ENCODE peak calls at places on chromosomes 12 and 14, in nine cellular contexts. Y is left ventricle myocardium inferior; F is PC-3; P is effector memory CD4-positive, alpha-beta T cell; A is upper lobe of right lung; O is cardiac muscle cell; G is H9; Q is pancreas; U is CD8-positive, alpha-beta T cell. E is an unnamed sample.

GRCh38 chr12:110932048-110932447 is 11.7 kb upstream of the MYL2 start:
- DNase-seq in Y (no peak), F (peak; percentile 40), P (no peak), A (no peak), O (no peak), G (peak; percentile 62), Q (no peak), U (no peak), E (no peak)

GRCh38 chr14:31439554-31439953 is 17.8 kb downstream of the DTD2 start:
- DNase-seq in Y (no peak), F (no peak), P (no peak), A (no peak), O (no peak), G (no peak), Q (no peak), U (no peak), E (peak; percentile 35)

GRCh38 chr14:68143341-68143807 is 323.8 kb downstream of the RAD51B start:
- DNase-seq in Y (peak; percentile 80), F (peak; percentile 28), P (no peak), A (no peak), O (no peak), G (no peak), Q (peak; percentile 45), U (no peak), E (no peak)

GRCh38 chr14:24307575-24308341 is at the start of gene CIDEB:
- DNase-seq in Y (peak; percentile 45), F (peak; percentile 76), P (peak; percentile 31), A (no peak), O (peak; percentile 66), G (peak; percentile 68), Q (peak; percentile 86), U (peak; percentile 65), E (no peak)

GRCh38 chr12:26636710-26637328 is 196.2 kb downstream of the ITPR2 start:
- DNase-seq in Y (no peak), F (peak; percentile 97), P (no peak), A (no peak), O (no peak), G (no peak), Q (no peak), U (no peak), E (no peak)

GRCh38 chr12:18206198-18206597 is 55.1 kb upstream of the PIK3C2G start:
- DNase-seq in Y (no peak), F (no peak), P (no peak), A (no peak), O (no peak), G (no peak), Q (no peak), U (no peak), E (no peak)

GRCh38 chr12:32005496-32006125 is 46.4 kb downstream of the RESF1 start:
- DNase-seq in Y (no peak), F (no peak), P (no peak), A (no peak), O (peak; percentile 42), G (no peak), Q (no peak), U (no peak), E (no peak)

GRCh38 chr14:99595034-99595433 is 9.0 kb downstream of the CCDC85C start:
- DNase-seq in Y (no peak), F (no peak), P (no peak), A (no peak), O (no peak), G (no peak), Q (no peak), U (no peak), E (no peak)

GRCh38 chr12:123401753-123402683 is 18.1 kb downstream of the KMT5A start:
- DNase-seq in Y (no peak), F (no peak), P (no peak), A (no peak), O (no peak), G (peak; percentile 81), Q (no peak), U (no peak), E (no peak)

GRCh38 chr14:94120667-94121335 is 8.6 kb downstream of the IFI27L2 start:
- DNase-seq in Y (no peak), F (peak; percentile 25), P (no peak), A (no peak), O (no peak), G (no peak), Q (no peak), U (no peak), E (no peak)

GRCh38 chr12:117045175-117045997 is 53.8 kb downstream of the TESC start:
- DNase-seq in Y (no peak), F (no peak), P (no peak), A (no peak), O (no peak), G (no peak), Q (no peak), U (no peak), E (peak; percentile 71)

GRCh38 chr14:95314609-95315008 is 5.1 kb downstream of the CLMN start:
- DNase-seq in Y (no peak), F (peak; percentile 84), P (no peak), A (no peak), O (no peak), G (no peak), Q (no peak), U (no peak), E (no peak)

GRCh38 chr12:12892670-12893290 is 1.4 kb downstream of the GPRC5A start:
- DNase-seq in Y (no peak), F (peak; percentile 42), P (no peak), A (peak; percentile 82), O (no peak), G (no peak), Q (no peak), U (no peak), E (no peak)

GRCh38 chr14:53285064-53285463 is 131.9 kb upstream of the DDHD1 start:
- DNase-seq in Y (no peak), F (no peak), P (no peak), A (no peak), O (no peak), G (no peak), Q (no peak), U (no peak), E (no peak)

GRCh38 chr14:78950654-78951053 is 780.5 kb downstream of the NRXN3 start:
- DNase-seq in Y (no peak), F (peak; percentile 32), P (no peak), A (no peak), O (no peak), G (no peak), Q (no peak), U (no peak), E (no peak)

GRCh38 chr12:3797649-3798048 is 44.7 kb upstream of the CRACR2A start:
- DNase-seq in Y (no peak), F (peak; percentile 29), P (no peak), A (no peak), O (no peak), G (no peak), Q (no peak), U (no peak), E (no peak)

GRCh38 chr12:130770413-130771028 is 54.4 kb upstream of the RIMBP2 start:
- DNase-seq in Y (no peak), F (no peak), P (no peak), A (no peak), O (no peak), G (peak; percentile 56), Q (no peak), U (no peak), E (no peak)

GRCh38 chr14:74932401-74932901 is 9.4 kb upstream of the RPS6KL1 start:
- DNase-seq in Y (no peak), F (peak; percentile 34), P (no peak), A (no peak), O (no peak), G (no peak), Q (no peak), U (no peak), E (no peak)

DNA sequence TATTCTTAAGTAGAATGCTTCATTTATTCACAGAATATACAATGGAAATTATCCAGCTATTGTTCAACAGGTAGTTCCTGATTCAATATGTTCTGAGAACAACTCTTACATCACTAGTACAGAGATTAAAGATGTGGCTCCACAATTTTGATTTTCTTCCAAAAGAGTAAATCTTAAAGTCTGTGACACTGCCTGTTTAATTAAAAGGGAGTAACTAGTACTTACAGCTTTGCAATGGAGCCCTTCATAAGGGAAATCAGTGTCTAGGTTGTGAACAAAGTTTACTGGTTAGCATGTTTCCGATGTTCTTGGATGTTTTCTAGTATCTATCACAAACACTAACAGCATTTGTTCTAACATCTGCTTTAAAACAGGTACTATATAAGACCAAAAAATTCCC is 30.8 kb downstream of the MIA2 start:
- DNase-seq in Y (no peak), F (no peak), P (no peak), A (no peak), O (no peak), G (no peak), Q (no peak), U (no peak), E (no peak)
- H3K27ac ChIP-seq in Y (no peak overlapping the region), F (no peak overlapping the region), P (no peak overlapping the region), A (no peak overlapping the region), O (no peak overlapping the region), G (no peak overlapping the region), Q (no peak overlapping the region), U (no peak overlapping the region), E (no peak overlapping the region)

GRCh38 chr12:78167510-78167909 is 336.8 kb downstream of the NAV3 start:
- DNase-seq in Y (no peak), F (peak; percentile 25), P (no peak), A (no peak), O (no peak), G (no peak), Q (no peak), U (no peak), E (no peak)
- H3K27ac ChIP-seq in Y (no peak overlapping the region), F (no peak overlapping the region), P (no peak overlapping the region), A (no peak overlapping the region), O (no peak overlapping the region), G (no peak overlapping the region), Q (no peak overlapping the region), U (no peak overlapping the region), E (no peak overlapping the region)

GRCh38 chr14:51394804-51395203 is 154.8 kb downstream of the TMX1 start:
- DNase-seq in Y (no peak), F (peak; percentile 55), P (no peak), A (no peak), O (no peak), G (no peak), Q (no peak), U (no peak), E (no peak)

GRCh38 chr14:51396222-51396815 is 156.3 kb downstream of the TMX1 start:
- DNase-seq in Y (no peak), F (peak; percentile 99), P (no peak), A (no peak), O (no peak), G (no peak), Q (no peak), U (no peak), E (no peak)

GRCh38 chr14:51394391-51394790 is 154.3 kb downstream of the TMX1 start:
- DNase-seq in Y (no peak), F (no peak), P (no peak), A (no peak), O (no peak), G (no peak), Q (no peak), U (no peak), E (no peak)

GRCh38 chr14:51398898-51399297 is 158.9 kb downstream of the TMX1 start:
- DNase-seq in Y (no peak), F (peak; percentile 99), P (no peak), A (no peak), O (no peak), G (no peak), Q (no peak), U (no peak), E (no peak)

GRCh38 chr14:51395361-51395849 is 155.4 kb downstream of the TMX1 start:
- DNase-seq in Y (peak; percentile 65), F (peak; percentile 71), P (no peak), A (no peak), O (peak; percentile 13), G (peak; percentile 38), Q (peak; percentile 38), U (no peak), E (no peak)
- H3K27ac ChIP-seq in Y (peak overlapping the region; percentile 77), F (peak overlapping the region; percentile 98), P (no peak overlapping the region), A (peak overlapping the region; percentile 75), O (no peak overlapping the region), G (no peak overlapping the region), Q (peak overlapping the region; percentile 6), U (no peak overlapping the region), E (peak overlapping the region; percentile 17)

GRCh38 chr14:92819011-92819410 is 24.9 kb downstream of the GOLGA5 start:
- DNase-seq in Y (no peak), F (no peak), P (no peak), A (no peak), O (no peak), G (no peak), Q (no peak), U (no peak), E (no peak)
- H3K27ac ChIP-seq in Y (no peak overlapping the region), F (no peak overlapping the region), P (no peak overlapping the region), A (no peak overlapping the region), O (no peak overlapping the region), G (no peak overlapping the region), Q (no peak overlapping the region), U (no peak overlapping the region), E (no peak overlapping the region)

E was measured in caudate nucleus.